ENCODE peak calls at places on chromosomes 2 and 18, in six cellular contexts. X is HCT116; H is brain microvascular endothelial cell; C is OCI-LY7; Z is prostate gland; Y is effector memory CD4-positive, alpha-beta T cell. S is an unnamed sample.

GRCh38 chr2:241052677-241053360 is 49.3 kb downstream of the MTERF4 start:
- DNase-seq in X (no peak), H (no peak), C (no peak), Z (peak), Y (no peak), S (no peak)

GRCh38 chr2:9484533-9484932 is 10.2 kb downstream of the IAH1 start:
- DNase-seq in X (no peak), H (no peak), C (no peak), Z (no peak), Y (no peak), S (no peak)

GRCh38 chr2:161321944-161322343 is 13.7 kb downstream of the PSMD14 start:
- DNase-seq in X (no peak), H (no peak), C (no peak), Z (no peak), Y (no peak), S (no peak)

GRCh38 chr2:8003462-8004075 is 678.3 kb upstream of the ID2 start:
- DNase-seq in X (no peak), H (peak), C (no peak), Z (peak), Y (no peak), S (no peak)

GRCh38 chr2:156333951-156334495 is 1.5 kb upstream of the NR4A2 start:
- DNase-seq in X (no peak), H (peak), C (peak), Z (peak), Y (no peak), S (no peak)

GRCh38 chr2:10146366-10147005 is 23.9 kb downstream of the RRM2 start:
- DNase-seq in X (no peak), H (no peak), C (no peak), Z (no peak), Y (no peak), S (no peak)

GRCh38 chr2:174376967-174377366 is 18.6 kb upstream of the SCRN3 start:
- DNase-seq in X (no peak), H (peak), C (no peak), Z (no peak), Y (no peak), S (no peak)

GRCh38 chr2:190432567-190433231 is 24.5 kb downstream of the MFSD6 start:
- DNase-seq in X (no peak), H (no peak), C (no peak), Z (no peak), Y (no peak), S (no peak)

GRCh38 chr2:212815453-212815852 is 276.9 kb upstream of the ERBB4 start:
- DNase-seq in X (no peak), H (no peak), C (no peak), Z (no peak), Y (no peak), S (no peak)

GRCh38 chr18:23498877-23499570 is 4.3 kb upstream of the RMC1 start:
- DNase-seq in X (peak), H (peak), C (peak), Z (peak), Y (peak), S (peak)

GRCh38 chr2:190506666-190507065 is 27.9 kb downstream of the NEMP2 start:
- DNase-seq in X (no peak), H (no peak), C (no peak), Z (no peak), Y (no peak), S (no peak)

GRCh38 chr2:40315684-40316083 is 136.2 kb downstream of the SLC8A1 start:
- DNase-seq in X (no peak), H (peak), C (no peak), Z (no peak), Y (no peak), S (no peak)

GRCh38 chr18:9763876-9764605 is 55.9 kb downstream of the RAB31 start:
- DNase-seq in X (no peak), H (no peak), C (no peak), Z (no peak), Y (no peak), S (no peak)

GRCh38 chr2:235347691-235348090 is 146.2 kb upstream of the AGAP1 start:
- DNase-seq in X (peak), H (peak), C (no peak), Z (no peak), Y (no peak), S (no peak)

GRCh38 chr2:127455566-127456493 is 37.6 kb downstream of the PROC start:
- DNase-seq in X (no peak), H (no peak), C (no peak), Z (no peak), Y (no peak), S (no peak)

GRCh38 chr2:8662239-8662879 is 19.5 kb upstream of the ID2 start:
- DNase-seq in X (peak), H (no peak), C (no peak), Z (no peak), Y (no peak), S (no peak)

GRCh38 chr2:36374586-36374985 is 19.0 kb downstream of the CRIM1 start:
- DNase-seq in X (no peak), H (no peak), C (no peak), Z (no peak), Y (no peak), S (no peak)

GRCh38 chr2:5695641-5696350 is 3.6 kb downstream of the SOX11 start:
- DNase-seq in X (no peak), H (peak), C (peak), Z (no peak), Y (no peak), S (no peak)

GRCh38 chr18:35172009-35172408 is 68.8 kb upstream of the ZNF397 start:
- DNase-seq in X (no peak), H (no peak), C (no peak), Z (no peak), Y (no peak), S (no peak)

GRCh38 chr2:199457147-199458016 is at the start of gene SATB2:
- DNase-seq in X (peak), H (peak), C (peak), Z (no peak), Y (no peak), S (no peak)

GRCh38 chr2:190922411-190922810 is 41.8 kb downstream of the GLS start:
- DNase-seq in X (no peak), H (no peak), C (no peak), Z (no peak), Y (no peak), S (no peak)

GRCh38 chr2:196238836-196239380 is 67.5 kb upstream of the STK17B start:
- DNase-seq in X (no peak), H (no peak), C (no peak), Z (no peak), Y (no peak), S (no peak)

GRCh38 chr2:196242131-196242620 is 70.8 kb upstream of the STK17B start:
- DNase-seq in X (no peak), H (no peak), C (peak), Z (no peak), Y (no peak), S (no peak)

GRCh38 chr2:196241175-196241574 is 69.8 kb upstream of the STK17B start:
- DNase-seq in X (no peak), H (no peak), C (peak), Z (no peak), Y (no peak), S (no peak)

GRCh38 chr2:196244516-196244915 is 73.1 kb upstream of the STK17B start:
- DNase-seq in X (no peak), H (no peak), C (no peak), Z (no peak), Y (no peak), S (no peak)

GRCh38 chr2:196239622-196240587 is 68.5 kb upstream of the STK17B start:
- DNase-seq in X (peak), H (peak), C (peak), Z (no peak), Y (peak), S (no peak)
- H3K27ac ChIP-seq in X (no peak), H (peak), C (peak), Z (no peak), Y (peak), S (no peak)

DNA sequence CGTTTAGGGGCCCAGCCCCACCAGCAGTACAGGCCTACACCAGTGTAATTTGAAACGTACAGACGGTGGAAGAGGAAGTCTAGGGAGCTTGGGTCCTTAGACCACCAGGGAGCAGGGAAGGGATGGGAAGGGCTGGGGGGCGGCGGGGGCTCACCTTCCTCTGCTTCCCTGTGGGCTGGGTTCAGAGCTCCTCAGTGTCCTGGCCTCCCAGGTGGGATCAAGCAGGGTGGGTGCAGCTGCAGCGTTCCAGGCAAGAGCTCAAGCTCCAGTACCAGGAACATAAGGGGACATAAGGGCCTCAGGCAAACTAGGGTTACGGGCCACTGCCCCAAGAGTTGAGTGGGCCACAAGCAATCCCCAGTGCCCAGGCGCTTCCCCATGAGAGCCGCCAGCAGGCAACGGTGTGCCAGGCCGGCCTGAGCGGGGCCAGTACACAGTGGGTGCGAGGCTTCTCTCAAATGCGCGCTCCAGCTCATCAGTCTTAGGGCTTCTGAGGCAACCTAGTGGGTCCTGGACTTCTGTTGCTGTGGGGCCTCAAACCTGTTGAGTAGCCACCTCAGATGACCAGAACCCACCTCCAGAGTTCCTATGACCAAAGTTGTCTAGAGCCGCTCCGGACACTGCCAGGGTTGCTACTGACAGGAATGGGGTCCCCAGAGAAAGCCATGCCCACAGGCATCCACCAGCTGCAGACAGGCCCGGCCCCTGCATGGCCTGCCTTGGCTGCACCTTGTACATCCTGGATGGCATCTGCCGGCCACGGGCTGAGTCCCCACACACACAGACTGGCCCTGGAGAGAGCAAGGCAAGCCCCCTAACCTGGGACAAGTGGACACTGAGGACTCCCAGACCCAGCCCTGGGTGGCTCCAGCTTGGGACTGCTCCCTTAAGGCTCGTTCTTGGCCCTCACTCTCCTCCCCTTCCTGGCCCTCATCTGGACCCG is 5.2 kb downstream of the ANKRD23 start:
- DNase-seq in X (no peak), H (no peak), C (no peak), Z (no peak), Y (no peak), S (no peak)
- H3K27ac ChIP-seq in X (no peak), H (no peak), C (no peak), Z (no peak), Y (peak), S (no peak)

DNA sequence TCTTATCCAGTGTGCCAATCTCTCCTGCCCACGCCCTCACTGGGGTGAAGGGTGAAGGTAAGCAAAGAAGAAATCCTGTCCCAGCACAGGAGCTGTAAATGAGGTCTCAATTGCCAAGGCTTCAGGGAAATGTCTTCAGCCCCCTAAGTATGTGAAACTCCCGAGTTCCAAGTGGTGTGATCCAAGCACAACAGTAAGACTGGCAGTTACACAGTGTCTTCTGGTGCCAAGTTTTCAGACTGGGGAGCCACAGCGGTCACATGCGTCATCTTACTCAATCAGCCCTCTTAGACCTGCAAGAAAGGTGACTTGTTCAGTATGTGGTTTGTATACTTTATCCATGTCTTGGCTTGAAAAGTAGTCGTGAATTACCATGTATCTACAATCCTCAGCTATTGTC is 55.0 kb upstream of the SPRED2 start:
- DNase-seq in X (no peak), H (no peak), C (no peak), Z (no peak), Y (no peak), S (no peak)
- H3K27ac ChIP-seq in X (no peak), H (no peak), C (no peak), Z (no peak), Y (no peak), S (no peak)

GRCh38 chr2:170457742-170458141 is 257.4 kb upstream of the SP5 start:
- DNase-seq in X (no peak), H (no peak), C (no peak), Z (no peak), Y (no peak), S (no peak)
- H3K27ac ChIP-seq in X (no peak), H (no peak), C (no peak), Z (no peak), Y (no peak), S (no peak)

DNA sequence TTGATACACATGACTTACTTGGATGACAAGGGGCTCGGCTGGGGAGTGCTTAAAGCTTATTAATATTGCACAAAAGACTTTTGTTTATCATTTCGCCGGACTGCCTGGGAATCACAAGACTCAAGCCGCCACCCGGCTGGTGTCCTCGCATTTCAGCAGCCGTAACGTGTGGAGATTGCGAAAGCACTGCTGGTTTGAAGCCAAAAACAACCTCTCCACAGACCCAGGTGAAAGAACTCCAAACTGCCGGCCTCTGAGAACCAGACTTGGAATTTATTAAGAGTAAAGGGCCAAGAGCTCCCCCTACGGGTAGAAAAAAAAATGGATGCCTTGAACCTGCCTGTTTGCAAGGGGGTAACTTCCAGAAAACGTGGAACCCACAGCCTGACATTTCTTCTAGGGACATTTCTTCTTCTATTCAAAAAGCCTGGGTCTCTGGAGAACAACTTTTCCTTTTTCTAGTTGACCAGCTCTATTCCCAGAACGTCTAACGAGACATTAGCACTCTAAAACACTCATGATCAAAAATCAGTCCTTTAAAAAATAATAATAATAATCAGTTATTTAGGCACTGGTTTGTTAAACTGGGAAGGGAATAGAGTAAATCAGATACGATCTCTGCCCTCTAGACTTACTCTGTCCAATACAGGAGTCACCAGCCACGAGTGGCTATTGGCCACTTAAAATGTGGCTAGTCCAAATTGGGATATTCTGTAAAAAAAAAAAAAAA is 216.3 kb downstream of the C1D start:
- DNase-seq in X (peak), H (peak), C (peak), Z (peak), Y (no peak), S (peak)
- H3K27ac ChIP-seq in X (no peak), H (no peak), C (no peak), Z (peak), Y (no peak), S (no peak)

DNA sequence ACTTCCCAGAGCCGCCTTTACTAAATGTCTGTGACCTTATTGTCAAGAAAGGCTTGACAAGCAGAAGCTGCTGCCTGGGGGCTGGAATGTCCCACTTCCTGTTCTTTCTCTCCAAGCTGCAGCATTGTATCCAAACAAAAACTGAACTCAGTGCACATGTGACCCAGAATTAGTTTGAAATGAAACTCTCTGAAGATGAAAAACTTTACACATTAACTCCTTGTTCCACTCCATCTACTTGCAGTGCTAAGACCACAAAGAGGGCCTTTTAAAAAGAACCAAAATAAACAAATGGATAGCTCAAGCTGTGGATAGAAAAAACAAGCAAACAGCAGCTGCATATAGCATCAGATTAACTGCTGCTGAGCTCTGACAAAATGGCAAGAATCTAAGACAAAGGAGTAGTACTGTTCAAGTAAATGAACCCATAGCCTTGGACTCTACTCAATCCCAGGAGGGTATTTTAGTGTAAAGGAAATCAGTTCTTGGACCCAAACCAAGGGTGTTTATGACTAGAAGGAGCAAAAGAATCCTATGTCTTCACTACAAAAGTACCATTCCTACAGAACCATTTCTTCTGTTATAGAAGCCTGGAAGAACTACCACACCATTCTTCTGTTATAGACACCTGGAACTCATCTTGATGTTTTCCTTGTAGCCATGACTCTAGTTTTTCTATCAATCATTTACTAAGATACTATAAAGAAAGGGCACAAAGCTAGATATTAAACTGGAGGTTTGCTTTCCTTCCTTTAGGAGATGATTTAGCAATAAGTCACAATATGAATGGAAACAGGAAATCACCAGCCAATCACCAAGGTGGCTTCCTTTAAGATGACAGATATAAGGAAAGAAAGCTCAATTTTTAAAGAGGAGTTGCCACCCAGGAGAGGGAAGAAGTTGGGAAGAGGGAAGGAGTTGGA is 100.1 kb upstream of the NEUROD1 start:
- DNase-seq in X (no peak), H (no peak), C (no peak), Z (no peak), Y (no peak), S (no peak)
- H3K27ac ChIP-seq in X (peak), H (no peak), C (no peak), Z (no peak), Y (no peak), S (no peak)

GRCh38 chr2:43305006-43305405 is 78.6 kb upstream of the ZFP36L2 start:
- DNase-seq in X (no peak), H (no peak), C (no peak), Z (no peak), Y (no peak), S (no peak)

GRCh38 chr2:43307046-43307445 is 80.6 kb upstream of the ZFP36L2 start:
- DNase-seq in X (no peak), H (no peak), C (no peak), Z (no peak), Y (no peak), S (no peak)

GRCh38 chr2:43303889-43304288 is 77.5 kb upstream of the ZFP36L2 start:
- DNase-seq in X (no peak), H (no peak), C (no peak), Z (no peak), Y (no peak), S (no peak)

GRCh38 chr2:43306197-43306596 is 79.8 kb upstream of the ZFP36L2 start:
- DNase-seq in X (no peak), H (no peak), C (no peak), Z (no peak), Y (no peak), S (no peak)

DNA sequence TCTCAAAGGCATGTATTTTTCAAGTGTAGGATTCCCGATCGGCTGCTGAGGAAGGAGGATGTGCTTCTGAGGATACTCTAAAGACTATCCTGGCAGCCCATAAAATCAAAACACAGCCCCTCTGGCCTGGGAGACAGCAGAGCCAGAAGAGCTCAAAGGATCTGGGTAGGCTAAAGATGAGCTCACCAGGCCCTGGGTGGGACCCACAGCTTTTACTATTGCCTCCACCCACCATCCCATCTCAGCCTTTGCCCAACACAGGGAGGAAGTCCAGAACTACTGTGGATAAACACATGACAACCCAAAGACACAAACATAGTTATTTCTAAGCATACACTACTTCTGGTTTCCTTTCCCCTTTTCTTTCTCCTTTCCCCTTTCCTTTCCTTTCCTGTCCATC is 79.1 kb upstream of the ZFP36L2 start:
- DNase-seq in X (no peak), H (no peak), C (no peak), Z (no peak), Y (no peak), S (no peak)
- H3K27ac ChIP-seq in X (no peak), H (peak), C (no peak), Z (no peak), Y (no peak), S (no peak)